ENCODE peak calls at places on chromosomes 3 and 15, in eight cellular contexts. R is lower lobe of right lung, U is lung, X is IMR-90, H is astrocyte of the cerebellum, J is neural progenitor cell, W is GM23338, S is SK-N-SH. N is an unnamed sample.

GRCh38 chr3:25689226-25689625 is 24.5 kb upstream of the TOP2B start:
- DNase-seq in J (no peak), H (no peak), U (no peak), W (no peak), S (no peak), X (no peak), R (no peak), N (no peak)

GRCh38 chr3:193782280-193782654 is 189.3 kb downstream of the OPA1 start:
- DNase-seq in U (peak; percentile 56), W (no peak), J (peak; percentile 53), S (no peak), H (no peak), X (no peak), R (peak; percentile 57), N (peak; percentile 86)

GRCh38 chr15:63939531-63940130 is 105.9 kb upstream of the HERC1 start:
- DNase-seq in R (no peak), X (peak; percentile 75), H (no peak), U (no peak), S (no peak), W (no peak), J (no peak), N (peak; percentile 59)

GRCh38 chr15:90261811-90262210 is 3.7 kb upstream of the NGRN start:
- DNase-seq in J (no peak), R (no peak), S (no peak), W (no peak), H (no peak), X (peak; percentile 71), U (no peak), N (no peak)

GRCh38 chr3:69388241-69388640 is 2.4 kb upstream of the FRMD4B start:
- DNase-seq in R (no peak), U (no peak), H (no peak), X (no peak), S (no peak), J (no peak), W (peak; percentile 35), N (no peak)

GRCh38 chr15:66032006-66032405 is 162.7 kb downstream of the RAB11A start:
- DNase-seq in H (no peak), U (no peak), W (no peak), J (no peak), R (no peak), X (no peak), S (no peak), N (no peak)

GRCh38 chr15:65655026-65655425 is 33.3 kb downstream of the SLC24A1 start:
- DNase-seq in U (no peak), J (no peak), R (no peak), H (peak; percentile 55), X (peak; percentile 13), W (no peak), S (no peak), N (no peak)

GRCh38 chr3:45480218-45480617 is 91.8 kb downstream of the LARS2 start:
- DNase-seq in W (no peak), U (no peak), H (no peak), R (no peak), X (no peak), S (no peak), J (no peak), N (no peak)

GRCh38 chr15:76109046-76109445 is 49.3 kb downstream of the TMEM266 start:
- DNase-seq in W (no peak), J (no peak), S (no peak), U (no peak), R (no peak), X (no peak), H (no peak), N (no peak)

GRCh38 chr3:192812736-192813383 is 85.5 kb upstream of the FGF12 start:
- DNase-seq in W (peak; percentile 76), S (no peak), X (peak; percentile 70), U (no peak), J (peak; percentile 66), H (peak; percentile 69), R (no peak), N (no peak)

GRCh38 chr3:18847583-18848197 is 300.6 kb upstream of the KCNH8 start:
- DNase-seq in S (peak; percentile 6), H (no peak), X (no peak), U (no peak), R (no peak), W (peak; percentile 60), J (peak; percentile 28), N (no peak)

GRCh38 chr3:194870394-194871110 is 184.9 kb downstream of the FAM43A start:
- DNase-seq in J (no peak), U (no peak), H (no peak), W (no peak), X (peak; percentile 31), S (no peak), R (no peak), N (peak; percentile 38)

GRCh38 chr15:84766461-84767005 is 18.1 kb downstream of the ZNF592 start:
- DNase-seq in U (no peak), S (no peak), R (no peak), W (no peak), J (no peak), X (no peak), H (no peak), N (no peak)

GRCh38 chr3:10408680-10409079 is 87.8 kb upstream of the SEC13 start:
- DNase-seq in W (no peak), S (no peak), H (no peak), R (no peak), X (peak; percentile 57), J (no peak), U (no peak), N (no peak)

GRCh38 chr3:123084192-123084591 is 17.4 kb downstream of the PDIA5 start:
- DNase-seq in R (no peak), U (no peak), H (no peak), S (no peak), W (no peak), X (no peak), J (no peak), N (no peak)

GRCh38 chr15:41256103-41256502 is 25.0 kb downstream of the CHP1 start:
- DNase-seq in H (no peak), S (no peak), X (no peak), J (no peak), W (no peak), R (no peak), U (no peak), N (no peak)

GRCh38 chr3:101962055-101962454 is 112.7 kb downstream of the NFKBIZ start:
- DNase-seq in U (no peak), W (no peak), X (peak; percentile 59), J (no peak), S (no peak), R (no peak), H (no peak), N (no peak)

GRCh38 chr3:86990734-86991481 is at the start of gene VGLL3:
- DNase-seq in S (peak; percentile 42), W (peak; percentile 94), X (peak; percentile 87), J (peak; percentile 87), H (peak; percentile 70), U (peak; percentile 60), R (peak; percentile 77), N (peak; percentile 30)
- TF ChIP-seq CTCF in S (no peak), W (no peak), X (peak; percentile 25), J (peak; percentile 33), H (peak; percentile 41), U (no peak), R (peak; percentile 18), N (no peak)

GRCh38 chr15:29323557-29323956 is 53.9 kb upstream of the NSMCE3 start:
- DNase-seq in W (no peak), S (no peak), J (no peak), R (no peak), H (no peak), U (no peak), X (no peak), N (no peak)

GRCh38 chr15:29319823-29320222 is 50.2 kb upstream of the NSMCE3 start:
- DNase-seq in U (no peak), J (no peak), H (no peak), R (no peak), X (no peak), W (peak; percentile 59), S (no peak), N (no peak)

GRCh38 chr15:29316422-29316821 is 46.8 kb upstream of the NSMCE3 start:
- DNase-seq in S (no peak), J (no peak), X (no peak), R (no peak), H (no peak), W (no peak), U (no peak), N (no peak)

GRCh38 chr15:29324746-29325145 is 55.1 kb upstream of the NSMCE3 start:
- DNase-seq in R (no peak), H (peak; percentile 60), W (no peak), U (no peak), X (no peak), S (no peak), J (no peak), N (no peak)

GRCh38 chr15:29322407-29322806 is 52.8 kb upstream of the NSMCE3 start:
- DNase-seq in S (no peak), R (no peak), X (peak; percentile 35), U (no peak), J (peak; percentile 30), W (no peak), H (no peak), N (no peak)
- H3K4me3 ChIP-seq in S (no peak overlapping the region), R (no peak overlapping the region), X (no peak overlapping the region), U (no peak overlapping the region), J (no peak overlapping the region), W (no peak overlapping the region), H (no peak overlapping the region), N (no peak overlapping the region)

GRCh38 chr15:45221967-45222366 is 30.1 kb upstream of the SLC28A2 start:
- DNase-seq in J (no peak), S (no peak), X (no peak), R (no peak), U (no peak), H (no peak), W (peak; percentile 15), N (no peak)
- TF ChIP-seq CTCF in J (no peak), S (no peak), X (no peak), R (no peak), U (no peak), H (no peak), W (peak; percentile 37), N (no peak)

DNA sequence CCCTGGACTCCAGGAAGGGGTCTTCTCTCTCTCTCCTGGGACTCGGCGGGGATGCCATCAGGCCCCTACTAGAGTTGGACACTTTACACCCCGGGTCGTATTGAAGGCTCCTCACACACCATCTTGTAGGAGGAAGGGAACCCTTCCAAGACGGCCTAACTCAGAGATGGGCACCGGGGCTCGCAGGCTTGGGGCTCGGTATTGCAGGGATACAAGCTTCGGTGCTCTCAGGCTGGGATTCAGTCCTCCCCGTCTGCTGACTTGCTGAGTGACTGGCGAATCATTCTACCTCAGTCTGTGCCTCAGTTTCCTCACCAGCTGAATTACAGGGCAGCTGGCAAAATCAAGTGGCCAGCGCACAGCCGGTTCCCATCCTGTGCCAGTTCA is 419 bp upstream of the CALML4 start:
- DNase-seq in R (no peak), H (no peak), U (no peak), W (no peak), J (no peak), X (no peak), S (no peak), N (no peak)
- H3K4me3 ChIP-seq in R (peak overlapping the region; percentile 37), H (no peak overlapping the region), U (no peak overlapping the region), W (peak overlapping the region; percentile 38), J (no peak overlapping the region), X (no peak overlapping the region), S (no peak overlapping the region), N (no peak overlapping the region)

GRCh38 chr3:57386307-57386706 is 93.8 kb upstream of the ASB14 start:
- DNase-seq in H (no peak), W (no peak), J (no peak), S (no peak), R (no peak), U (no peak), X (no peak), N (no peak)
- TF ChIP-seq CTCF in H (no peak), W (no peak), J (no peak), S (no peak), R (no peak), U (no peak), X (no peak), N (no peak)